ENCODE peak calls at places on chromosome 21, in four cellular contexts. D is T-helper 9 cell; A is activated naive CD8-positive, alpha-beta T cell treated with anti-CD3 and anti-CD28 coated beads, Interleukin-2, amount 10 ng/mL, durations not matched to agents 7 days and 5 days; U is occipital lobe. L is an unnamed sample.

GRCh38 chr21:41579692-41580091 is 71.7 kb upstream of the TMPRSS2 start:
- DNase-seq in D (no peak), A (no peak), U (no peak), L (no peak)

GRCh38 chr21:35203093-35204021 is 154.3 kb upstream of the RUNX1 start:
- DNase-seq in U (no peak), A (no peak), D (no peak), L (no peak)

GRCh38 chr21:44490405-44490804 is 35.1 kb downstream of the LRRC3 start:
- DNase-seq in A (no peak), D (no peak), U (no peak), L (no peak)

GRCh38 chr21:41630249-41630648 is 122.3 kb upstream of the TMPRSS2 start:
- DNase-seq in A (no peak), U (no peak), D (no peak), L (no peak)

GRCh38 chr21:43012596-43012995 is 38.2 kb downstream of the PKNOX1 start:
- DNase-seq in A (no peak), U (no peak), D (no peak), L (no peak)

GRCh38 chr21:33821580-33822322 is 93.9 kb downstream of the ATP5PO start:
- DNase-seq in U (no peak), A (no peak), D (no peak), L (no peak)

GRCh38 chr21:36647279-36648093 is 51.4 kb upstream of the SIM2 start:
- DNase-seq in A (no peak), U (no peak), D (no peak), L (no peak)

GRCh38 chr21:41961282-41961701 is 7.5 kb upstream of the C2CD2 start:
- DNase-seq in D (no peak), U (no peak), A (no peak), L (no peak)

GRCh38 chr21:37642493-37642892 is 273.8 kb downstream of the KCNJ6 start:
- DNase-seq in A (no peak), U (no peak), D (peak), L (peak)

GRCh38 chr21:38798481-38798882 is 7.2 kb upstream of the ETS2 start:
- DNase-seq in A (no peak), U (no peak), D (no peak), L (no peak)

L was measured in effector memory CD4-positive, alpha-beta T cell.